ENCODE peak calls at places on chromosome 3, in eight cellular contexts. M is stimulated activated CD4-positive, alpha-beta T cell treated with anti-CD3 and anti-CD28 coated beads, TNF-alpha, amount 100 ng/mL, for 1 hour; T is CD8-positive, alpha-beta memory T cell; A is mammary epithelial cell; O is GM19239; Y is heart left ventricle; R is tibial nerve; K is activated CD4-positive, alpha-beta T cell treated with anti-CD3 and anti-CD28 coated beads, Interleukin-2, amount 10 ng/mL, durations not matched to agents 7 days and 5 days. V is an unnamed sample.

GRCh38 chr3:183253364-183253960 is 409 bp downstream of the B3GNT5 start:
- DNase-seq in K (no peak), Y (peak; percentile 81), T (peak; percentile 12), A (no peak), R (peak; percentile 48), M (no peak), O (peak; percentile 27), V (peak; percentile 35)

GRCh38 chr3:160804762-160805161 is 48.7 kb downstream of the PPM1L start:
- DNase-seq in T (no peak), R (no peak), O (no peak), K (no peak), M (no peak), Y (peak; percentile 71), A (no peak), V (no peak)

GRCh38 chr3:120440001-120440703 is 10.6 kb downstream of the FSTL1 start:
- DNase-seq in R (no peak), M (no peak), Y (no peak), T (no peak), O (no peak), A (no peak), K (no peak), V (no peak)

GRCh38 chr3:32794487-32795308 is 23.1 kb upstream of the TRIM71 start:
- DNase-seq in K (no peak), A (no peak), M (no peak), Y (no peak), O (no peak), T (no peak), R (no peak), V (no peak)

GRCh38 chr3:127888564-127889107 is 26.4 kb upstream of the KBTBD12 start:
- DNase-seq in Y (no peak), A (no peak), M (no peak), K (no peak), T (no peak), R (no peak), O (no peak), V (no peak)

GRCh38 chr3:187750041-187750512 is 4.8 kb upstream of the BCL6 start:
- DNase-seq in Y (no peak), O (no peak), M (no peak), R (no peak), T (no peak), A (peak; percentile 86), K (no peak), V (no peak)

GRCh38 chr3:8869613-8870012 is 93.7 kb downstream of the RAD18 start:
- DNase-seq in A (peak; percentile 99), M (no peak), Y (no peak), T (no peak), R (no peak), O (no peak), K (no peak), V (peak; percentile 97)

GRCh38 chr3:51535146-51536019 is 3.1 kb upstream of the RAD54L2 start:
- DNase-seq in Y (no peak), K (no peak), O (no peak), A (peak; percentile 16), R (no peak), T (no peak), M (no peak), V (no peak)

GRCh38 chr3:15271030-15271429 is 61.4 kb downstream of the SH3BP5 start:
- DNase-seq in T (no peak), A (no peak), O (no peak), M (no peak), K (no peak), R (no peak), Y (peak; percentile 3), V (no peak)

GRCh38 chr3:175940243-175940642 is 1081.1 kb downstream of the NAALADL2 start:
- DNase-seq in A (no peak), Y (no peak), M (no peak), O (no peak), K (no peak), T (no peak), R (no peak), V (peak; percentile 28)